ENCODE peak calls at places on chromosome 20, in eight cellular contexts. R is HCT116, Z is right lobe of liver, U is transverse colon, S is HepG2, Y is stomach, N is testis, M is adrenal gland. V is an unnamed sample. For H3K4me1, the result is how much of the 10 kb centered on the place peaks cover.

GRCh38 chr20:5171074-5171789 is 44.4 kb downstream of the CDS2 start:
- DNase-seq in S (no peak), Y (no peak), M (peak), Z (no peak), R (no peak), N (peak), U (no peak), V (no peak)

GRCh38 chr20:49863666-49864065 is 51.0 kb downstream of the SLC9A8 start:
- DNase-seq in N (no peak), M (no peak), Z (no peak), R (no peak), Y (no peak), U (no peak), S (no peak), V (no peak)

GRCh38 chr20:45470262-45470931 is 844 bp downstream of the WFDC2 start:
- DNase-seq in U (peak), Z (peak), Y (peak), N (peak), R (no peak), M (peak), S (no peak), V (no peak)

GRCh38 chr20:11970243-11970836 is 52.6 kb downstream of the BTBD3 start:
- DNase-seq in U (no peak), S (no peak), R (no peak), Y (no peak), M (no peak), N (peak), Z (no peak), V (no peak)

GRCh38 chr20:49859011-49859410 is 46.4 kb downstream of the SLC9A8 start:
- DNase-seq in R (no peak), M (no peak), S (no peak), Y (no peak), N (no peak), Z (no peak), U (no peak), V (no peak)

GRCh38 chr20:10129749-10130148 is 88.9 kb upstream of the SNAP25 start:
- DNase-seq in R (no peak), N (no peak), Z (no peak), S (no peak), U (no peak), Y (no peak), M (no peak), V (no peak)

GRCh38 chr20:37378785-37379598 is 33.1 kb downstream of the SRC start:
- DNase-seq in U (no peak), Y (peak), R (peak), Z (no peak), S (no peak), N (no peak), M (peak), V (no peak)

GRCh38 chr20:50848846-50849673 is 54.2 kb downstream of the BCAS4 start:
- DNase-seq in M (peak), R (no peak), Y (peak), U (peak), S (no peak), Z (peak), N (peak), V (no peak)

GRCh38 chr20:37941332-37941731 is 38.4 kb downstream of the VSTM2L start:
- DNase-seq in Y (peak), R (no peak), S (peak), N (no peak), Z (no peak), M (no peak), U (no peak), V (no peak)

GRCh38 chr20:33967126-33967525 is 26.6 kb upstream of the RALY start:
- DNase-seq in U (no peak), Y (no peak), S (no peak), M (no peak), Z (no peak), N (no peak), R (no peak), V (no peak)

GRCh38 chr20:62368629-62369507 is 1.8 kb upstream of the LAMA5 start:
- DNase-seq in Y (peak), N (no peak), Z (no peak), R (no peak), M (peak), U (peak), S (peak), V (no peak)

GRCh38 chr20:36686504-36686903 is 40.5 kb upstream of the SLA2 start:
- DNase-seq in N (no peak), Z (no peak), R (no peak), M (no peak), U (no peak), Y (no peak), S (no peak), V (no peak)

GRCh38 chr20:36881888-36882287 is 6.0 kb downstream of the TLDC2 start:
- DNase-seq in U (peak), N (no peak), Y (no peak), M (no peak), S (no peak), Z (no peak), R (no peak), V (no peak)

GRCh38 chr20:3510110-3510509 is 39.3 kb downstream of the ATRN start:
- DNase-seq in Z (no peak), R (no peak), U (no peak), Y (no peak), M (no peak), S (peak), N (no peak), V (no peak)

GRCh38 chr20:4135385-4136077 is 120.2 kb upstream of the RNF24 start:
- DNase-seq in M (peak), N (no peak), Y (peak), U (peak), R (peak), Z (peak), S (peak), V (no peak)

GRCh38 chr20:53883098-53883762 is 187.2 kb downstream of the BCAS1 start:
- DNase-seq in Z (no peak), S (no peak), M (no peak), U (no peak), R (no peak), N (no peak), Y (no peak), V (no peak)

GRCh38 chr20:37697314-37697713 is 3.5 kb downstream of the CTNNBL1 start:
- DNase-seq in R (no peak), M (no peak), Y (no peak), Z (no peak), N (no peak), S (no peak), U (no peak), V (no peak)

GRCh38 chr20:10466325-10466724 is 31.2 kb downstream of the SLX4IP start:
- DNase-seq in M (no peak), Z (no peak), S (no peak), U (no peak), R (no peak), N (no peak), Y (no peak), V (no peak)

GRCh38 chr20:9166153-9166780 is 97.4 kb downstream of the PLCB4 start:
- DNase-seq in M (no peak), N (no peak), Z (no peak), S (no peak), Y (no peak), R (no peak), U (no peak), V (no peak)

GRCh38 chr20:51121901-51122412 is 99.0 kb upstream of the KCNG1 start:
- DNase-seq in N (no peak), U (no peak), Y (no peak), M (no peak), Z (no peak), R (no peak), S (no peak), V (no peak)

GRCh38 chr20:22535483-22535882 is 48.9 kb downstream of the FOXA2 start:
- DNase-seq in S (no peak), Z (no peak), N (no peak), Y (no peak), R (no peak), M (no peak), U (no peak), V (no peak)

GRCh38 chr20:22561965-22562581 is 22.3 kb downstream of the FOXA2 start:
- DNase-seq in R (no peak), Y (no peak), S (no peak), N (no peak), Z (no peak), M (no peak), U (no peak), V (no peak)

GRCh38 chr20:53736757-53737403 is 143.2 kb upstream of the ZNF217 start:
- DNase-seq in Z (no peak), S (no peak), U (no peak), R (no peak), N (no peak), M (no peak), Y (no peak), V (no peak)

GRCh38 chr20:51969191-51969590 is 166.9 kb upstream of the SALL4 start:
- DNase-seq in Z (no peak), Y (no peak), M (peak), N (no peak), R (peak), S (no peak), U (no peak), V (no peak)

GRCh38 chr20:57330998-57331397 is 1.4 kb downstream of the SPO11 start:
- DNase-seq in S (no peak), N (no peak), Y (no peak), Z (no peak), M (no peak), R (no peak), U (no peak), V (no peak)

GRCh38 chr20:3276400-3277015 is 37.5 kb upstream of the SLC4A11 start:
- DNase-seq in S (peak), N (no peak), R (peak), Y (no peak), Z (no peak), U (no peak), M (peak), V (no peak)

GRCh38 chr20:53808733-53809132 is 215.1 kb upstream of the ZNF217 start:
- DNase-seq in M (no peak), N (no peak), Z (no peak), Y (no peak), U (no peak), S (no peak), R (no peak), V (no peak)

GRCh38 chr20:32287231-32287638 is 9.8 kb downstream of the KIF3B start:
- DNase-seq in Y (no peak), R (no peak), S (no peak), M (no peak), N (no peak), Z (no peak), U (no peak), V (no peak)

GRCh38 chr20:4491643-4492042 is 230.1 kb upstream of the PRND start:
- DNase-seq in U (no peak), N (no peak), S (no peak), R (no peak), Y (no peak), Z (no peak), M (no peak), V (no peak)

GRCh38 chr20:21101453-21102251 is 4.5 kb downstream of the LINC00237 start:
- DNase-seq in R (no peak), U (no peak), N (peak), Z (peak), M (no peak), Y (no peak), S (no peak), V (no peak)

GRCh38 chr20:60238992-60239655 is 280.9 kb downstream of the CDH26 start:
- DNase-seq in N (no peak), Y (no peak), Z (no peak), S (no peak), U (no peak), R (no peak), M (no peak), V (no peak)
- H3K4me1 ChIP-seq in N (under half), Y (under half), Z (under half), S (under half), U (under half), R (under half), M (under half), V (under half)

GRCh38 chr20:18057994-18058349 is 256 bp upstream of the OVOL2 start:
- DNase-seq in U (no peak), N (no peak), Z (no peak), Y (peak), M (no peak), R (no peak), S (no peak), V (no peak)
- H3K4me3 ChIP-seq in U (no peak), N (peak), Z (peak), Y (peak), M (peak), R (peak), S (peak), V (no peak)

GRCh38 chr20:63708301-63709148 is 686 bp downstream of the ZGPAT start:
- DNase-seq in S (no peak), U (no peak), M (no peak), Y (no peak), R (no peak), N (peak), Z (peak), V (no peak)

GRCh38 chr20:63706027-63706695 is 1.6 kb downstream of the ARFRP1 start:
- DNase-seq in M (no peak), N (no peak), Z (no peak), S (no peak), Y (no peak), R (no peak), U (peak), V (no peak)

GRCh38 chr20:63706852-63707557 is 771 bp downstream of the ARFRP1 start:
- DNase-seq in R (no peak), U (peak), S (peak), Y (no peak), M (peak), Z (peak), N (peak), V (no peak)

GRCh38 chr20:63709149-63709527 is 1.3 kb downstream of the ZGPAT start:
- DNase-seq in Y (no peak), U (no peak), M (no peak), S (no peak), R (no peak), N (no peak), Z (peak), V (no peak)

GRCh38 chr20:63707558-63708300 is at the start of the genes ARFRP1 and ZGPAT:
- DNase-seq in Y (peak), Z (peak), U (peak), S (peak), M (peak), N (peak), R (peak), V (peak)
- TF ChIP-seq POLR2A in Y (no peak), Z (peak), U (peak), S (no peak), M (peak), N (no peak), R (peak), V (peak)

GRCh38 chr20:46607191-46607848 is 43.9 kb downstream of the SLC13A3 start:
- DNase-seq in R (no peak), N (no peak), Z (no peak), U (no peak), M (no peak), S (peak), Y (no peak), V (no peak)
- H3K4me1 ChIP-seq in R (under half), N (under half), Z (under half), U (under half), M (under half), S (half or more), Y (under half), V (under half)

DNA sequence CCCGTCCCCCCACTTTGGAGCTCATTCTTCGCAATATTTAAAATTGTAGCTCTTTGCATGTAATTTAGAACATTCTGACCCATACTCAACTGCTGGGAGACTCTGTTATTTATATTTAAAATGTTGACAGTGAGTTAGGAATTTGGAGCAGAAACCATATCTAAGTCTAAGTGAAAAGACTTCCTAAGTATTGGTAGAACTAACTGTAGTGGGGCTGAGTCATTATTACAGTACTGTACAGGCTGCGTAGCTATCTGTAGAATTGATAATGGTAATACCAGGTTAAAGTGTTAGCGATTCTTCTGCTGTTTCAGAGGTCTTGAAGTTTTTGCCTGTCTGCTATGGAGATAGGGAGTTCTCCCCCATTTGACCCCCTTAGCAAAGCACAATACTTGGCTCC is 3.6 kb downstream of the TOP1 start:
- DNase-seq in Z (no peak), R (no peak), S (no peak), Y (no peak), N (no peak), M (no peak), U (no peak), V (no peak)
- H3K4me3 ChIP-seq in Z (no peak), R (no peak), S (peak), Y (peak), N (no peak), M (no peak), U (no peak), V (no peak)

GRCh38 chr20:63695419-63696310 is 787 bp upstream of the TNFRSF6B start:
- DNase-seq in S (no peak), Y (peak), N (no peak), U (no peak), Z (no peak), M (no peak), R (no peak), V (no peak)

GRCh38 chr20:63697357-63697867 is 960 bp downstream of the TNFRSF6B start:
- DNase-seq in Y (no peak), S (no peak), M (no peak), U (peak), N (no peak), R (no peak), Z (peak), V (peak)

GRCh38 chr20:63694596-63695418 is 1.6 kb upstream of the TNFRSF6B start:
- DNase-seq in Z (peak), N (no peak), R (no peak), Y (no peak), S (no peak), U (no peak), M (no peak), V (peak)

GRCh38 chr20:63696628-63697356 is at the start of gene TNFRSF6B:
- DNase-seq in N (no peak), Z (peak), M (peak), S (no peak), R (no peak), Y (no peak), U (peak), V (no peak)

GRCh38 chr20:63696311-63696627 is 183 bp upstream of the TNFRSF6B start:
- DNase-seq in R (peak), Y (no peak), N (no peak), U (peak), Z (peak), M (no peak), S (no peak), V (no peak)
- TF ChIP-seq POLR2A in R (no peak), Y (no peak), N (no peak), U (no peak), Z (no peak), M (no peak), S (peak), V (no peak)

V was measured in gastrocnemius medialis.